ENCODE peak calls at places on chromosomes 6 and 20, in five cellular contexts. O is ovary, E is Peyer's patch, S is A549, I is sigmoid colon. Q is an unnamed sample.

GRCh38 chr20:44180814-44181213 is 6.2 kb downstream of the JPH2 start:
- DNase-seq in O (no peak), E (no peak), S (no peak), I (peak; percentile 94), Q (peak; percentile 61)

GRCh38 chr6:26350858-26351543 is 14.0 kb upstream of the BTN3A2 start:
- DNase-seq in O (no peak), E (no peak), S (no peak), I (no peak), Q (no peak)

GRCh38 chr6:158928068-158928467 is 71.9 kb downstream of the RSPH3 start:
- DNase-seq in O (no peak), E (no peak), S (no peak), I (no peak), Q (no peak)

GRCh38 chr6:143999406-143999805 is 8.7 kb downstream of the PLAGL1 start:
- DNase-seq in O (no peak), E (no peak), S (no peak), I (no peak), Q (no peak)

GRCh38 chr6:158408552-158409130 is 96.4 kb downstream of the TULP4 start:
- DNase-seq in O (peak; percentile 53), E (no peak), S (no peak), I (peak; percentile 68), Q (peak; percentile 45)

GRCh38 chr20:49323622-49324238 is 45.9 kb upstream of the ZNFX1 start:
- DNase-seq in O (no peak), E (no peak), S (peak; percentile 47), I (no peak), Q (no peak)

GRCh38 chr6:160667854-160668481 is 3.9 kb upstream of the LPA start:
- DNase-seq in O (no peak), E (no peak), S (peak; percentile 53), I (no peak), Q (no peak)

GRCh38 chr6:74798302-74798701 is 407.6 kb downstream of the COL12A1 start:
- DNase-seq in O (no peak), E (no peak), S (no peak), I (no peak), Q (no peak)

GRCh38 chr20:3660262-3661059 is 2.7 kb downstream of the GFRA4 start:
- DNase-seq in O (no peak), E (no peak), S (no peak), I (peak; percentile 48), Q (no peak)

GRCh38 chr20:48064929-48065328 is 279.6 kb upstream of the SULF2 start:
- DNase-seq in O (no peak), E (no peak), S (no peak), I (no peak), Q (no peak)

GRCh38 chr6:95365454-95365853 is 211.9 kb upstream of the MANEA start:
- DNase-seq in O (no peak), E (no peak), S (no peak), I (no peak), Q (no peak)

GRCh38 chr6:170026272-170027110 is 264.4 kb downstream of the DLL1 start:
- DNase-seq in O (no peak), E (no peak), S (no peak), I (peak; percentile 65), Q (peak; percentile 12)

GRCh38 chr20:16966276-16966880 is 218.2 kb downstream of the OTOR start:
- DNase-seq in O (no peak), E (no peak), S (no peak), I (no peak), Q (no peak)

GRCh38 chr6:47034919-47035318 is 7.2 kb downstream of the ADGRF1 start:
- DNase-seq in O (no peak), E (no peak), S (peak; percentile 12), I (no peak), Q (peak; percentile 42)

GRCh38 chr6:146876271-146877151 is 277.7 kb downstream of the ADGB start:
- DNase-seq in O (no peak), E (no peak), S (peak; percentile 10), I (no peak), Q (no peak)

GRCh38 chr6:143125455-143125854 is 64.8 kb downstream of the AIG1 start:
- DNase-seq in O (no peak), E (no peak), S (no peak), I (no peak), Q (no peak)

GRCh38 chr6:149213829-149214228 is 103.7 kb upstream of the TAB2 start:
- DNase-seq in O (no peak), E (no peak), S (no peak), I (no peak), Q (no peak)

DNA sequence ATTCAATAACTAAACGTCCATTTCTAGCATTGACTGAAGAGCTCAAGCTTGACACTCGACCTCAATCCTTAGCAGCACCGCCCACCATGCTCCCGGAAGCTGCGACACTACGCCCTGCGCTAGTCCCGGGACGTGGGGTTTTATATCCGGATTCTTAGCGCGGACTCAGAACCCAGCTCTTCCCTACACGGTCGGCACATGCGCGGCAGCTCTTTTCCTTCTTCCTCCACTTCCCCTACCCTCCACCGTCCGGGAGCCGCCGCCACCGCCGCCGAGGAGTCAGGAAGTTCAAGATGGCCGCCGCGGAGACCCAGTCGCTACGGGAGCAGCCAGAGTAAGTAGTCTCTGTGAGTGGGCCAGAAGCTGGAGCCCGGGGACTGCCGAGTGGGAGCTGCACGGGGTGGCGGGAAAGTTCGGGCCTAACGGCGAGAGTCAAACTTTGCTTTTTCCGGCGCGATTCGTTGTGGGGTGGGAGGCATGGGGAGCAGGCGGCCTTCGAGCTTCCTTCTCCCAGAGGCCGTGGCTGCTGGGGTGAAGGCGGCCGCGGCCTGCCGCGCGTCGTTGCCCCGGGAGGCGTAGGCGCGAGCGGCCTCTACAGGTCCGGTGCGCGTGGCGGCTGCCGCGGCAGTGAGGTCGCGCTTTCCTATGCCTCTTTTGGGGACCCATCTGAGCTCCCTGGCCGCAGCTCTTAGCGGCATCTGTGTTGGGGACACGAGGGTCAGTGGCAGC is 57.6 kb downstream of the FAM217A start:
- DNase-seq in O (peak; percentile 91), E (peak; percentile 89), S (peak; percentile 96), I (peak; percentile 98), Q (peak; percentile 95)
- TF ChIP-seq POLR2A in O (peak; percentile 81), E (peak; percentile 81), S (peak; percentile 55), I (peak; percentile 75), Q (peak; percentile 68)

DNA sequence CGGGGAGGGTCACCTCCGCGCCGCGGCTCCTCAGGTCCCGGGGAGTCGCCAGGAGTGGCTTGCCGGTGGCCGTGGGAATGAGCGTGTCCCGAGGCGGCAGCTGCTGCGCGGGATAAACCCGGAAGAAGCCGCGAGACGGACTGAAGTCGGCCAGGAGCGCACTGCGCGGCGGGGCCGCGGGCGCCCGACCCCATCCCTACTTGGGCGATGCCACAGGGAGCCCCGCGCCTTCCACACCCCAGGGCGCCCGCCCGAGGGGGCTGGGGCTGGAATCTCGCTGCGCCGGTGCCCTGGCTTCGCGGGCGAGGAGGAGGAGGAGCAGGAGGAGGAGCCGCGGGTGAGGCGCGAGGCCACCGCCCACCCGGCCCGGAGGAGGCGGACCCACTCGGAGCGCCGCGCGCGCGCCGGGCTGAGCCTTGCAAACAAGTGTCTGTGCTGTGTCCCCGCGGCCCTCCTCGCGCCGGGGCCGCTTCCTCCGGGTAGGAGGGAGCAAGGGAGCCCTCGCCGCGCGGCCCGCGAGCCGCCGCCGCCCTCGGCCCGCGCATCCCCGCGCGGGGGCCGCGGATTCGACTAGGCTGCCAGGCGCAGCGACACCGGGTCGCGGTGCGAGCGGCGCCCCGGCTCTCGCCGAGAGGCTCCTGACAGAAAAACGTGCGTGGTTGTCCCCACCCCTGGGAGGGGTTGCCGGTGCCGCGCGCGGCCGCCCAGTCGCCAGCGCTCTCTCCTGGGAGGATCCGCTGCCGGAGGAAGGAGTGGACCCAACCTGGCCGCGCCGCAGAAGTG is at the start of gene ZDHHC14:
- DNase-seq in O (peak; percentile 85), E (peak; percentile 87), S (peak; percentile 84), I (peak; percentile 94), Q (peak; percentile 89)
- TF ChIP-seq POLR2A in O (peak; percentile 84), E (peak; percentile 75), S (peak; percentile 66), I (peak; percentile 70), Q (peak; percentile 91)

GRCh38 chr20:31606928-31607639 is 2.0 kb downstream of the ID1 start:
- DNase-seq in O (no peak), E (no peak), S (peak; percentile 93), I (no peak), Q (no peak)
- TF ChIP-seq POLR2A in O (no peak), E (peak; percentile 70), S (peak; percentile 84), I (no peak), Q (no peak)

DNA sequence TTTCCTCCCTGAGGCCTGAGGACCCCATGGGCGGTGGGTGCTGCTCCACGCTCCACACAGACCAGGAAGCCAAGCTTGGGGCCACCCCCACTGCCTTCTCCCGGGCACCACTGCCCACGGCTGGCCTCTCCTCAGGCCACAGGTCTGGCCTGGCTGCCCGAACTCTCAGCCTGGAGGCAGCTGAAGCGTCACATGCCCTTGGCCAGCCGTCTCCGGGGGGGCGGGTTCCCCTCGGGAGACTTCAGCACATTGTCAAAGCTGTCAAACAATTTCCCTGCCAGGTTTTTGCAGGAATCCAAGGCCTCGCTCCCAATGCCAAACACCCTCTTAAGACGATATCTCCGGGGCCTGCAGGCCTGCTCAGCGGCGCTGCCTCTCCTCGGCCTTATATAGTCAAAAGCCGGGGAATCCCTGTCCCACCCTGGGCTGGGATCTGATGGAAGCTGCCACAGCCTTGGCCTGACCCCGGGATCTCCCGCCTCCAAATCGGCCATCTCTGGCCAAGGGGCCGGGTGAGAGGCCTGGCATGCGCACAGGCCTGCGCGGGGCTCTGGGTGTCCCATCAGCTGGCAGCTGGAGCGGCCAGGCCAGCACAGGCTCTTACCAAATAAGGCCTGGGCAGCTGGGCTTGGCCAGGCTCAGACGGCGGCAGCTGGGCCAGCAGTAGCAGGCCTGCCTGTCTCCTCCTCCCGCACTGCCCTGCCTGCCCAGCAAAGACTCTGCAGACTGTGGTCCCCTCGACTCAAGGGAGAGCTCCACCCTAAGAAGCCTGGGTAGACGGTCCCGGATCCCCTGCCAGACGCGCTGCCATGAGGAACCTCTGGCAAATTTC is 49.7 kb downstream of the RBM38 start:
- DNase-seq in O (peak; percentile 85), E (no peak), S (peak; percentile 29), I (peak; percentile 97), Q (peak; percentile 84)
- TF ChIP-seq POLR2A in O (no peak), E (no peak), S (no peak), I (peak; percentile 52), Q (peak; percentile 14)

DNA sequence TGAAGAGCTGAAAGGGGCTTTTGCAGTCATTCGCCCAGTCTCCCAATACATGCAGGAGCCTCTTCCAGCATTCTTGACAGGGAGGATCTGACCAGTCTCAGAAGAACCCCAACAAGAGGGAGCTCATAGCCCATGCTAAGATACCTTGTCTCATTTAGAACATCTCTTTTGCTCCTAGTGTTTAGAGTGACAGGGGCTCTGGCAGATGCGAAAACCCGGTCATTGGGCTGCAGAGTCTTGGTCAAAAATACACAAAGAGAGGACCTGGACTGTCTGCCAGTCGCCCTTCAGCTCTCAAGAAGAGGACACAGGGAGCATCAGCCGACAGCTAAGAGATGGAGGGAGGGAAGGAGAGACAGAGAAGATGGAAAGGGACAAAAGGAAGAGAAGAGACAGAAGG is 700 bp downstream of the GUCA1B start:
- DNase-seq in O (no peak), E (no peak), S (no peak), I (no peak), Q (no peak)
- TF ChIP-seq POLR2A in O (no peak), E (no peak), S (no peak), I (no peak), Q (no peak)

DNA sequence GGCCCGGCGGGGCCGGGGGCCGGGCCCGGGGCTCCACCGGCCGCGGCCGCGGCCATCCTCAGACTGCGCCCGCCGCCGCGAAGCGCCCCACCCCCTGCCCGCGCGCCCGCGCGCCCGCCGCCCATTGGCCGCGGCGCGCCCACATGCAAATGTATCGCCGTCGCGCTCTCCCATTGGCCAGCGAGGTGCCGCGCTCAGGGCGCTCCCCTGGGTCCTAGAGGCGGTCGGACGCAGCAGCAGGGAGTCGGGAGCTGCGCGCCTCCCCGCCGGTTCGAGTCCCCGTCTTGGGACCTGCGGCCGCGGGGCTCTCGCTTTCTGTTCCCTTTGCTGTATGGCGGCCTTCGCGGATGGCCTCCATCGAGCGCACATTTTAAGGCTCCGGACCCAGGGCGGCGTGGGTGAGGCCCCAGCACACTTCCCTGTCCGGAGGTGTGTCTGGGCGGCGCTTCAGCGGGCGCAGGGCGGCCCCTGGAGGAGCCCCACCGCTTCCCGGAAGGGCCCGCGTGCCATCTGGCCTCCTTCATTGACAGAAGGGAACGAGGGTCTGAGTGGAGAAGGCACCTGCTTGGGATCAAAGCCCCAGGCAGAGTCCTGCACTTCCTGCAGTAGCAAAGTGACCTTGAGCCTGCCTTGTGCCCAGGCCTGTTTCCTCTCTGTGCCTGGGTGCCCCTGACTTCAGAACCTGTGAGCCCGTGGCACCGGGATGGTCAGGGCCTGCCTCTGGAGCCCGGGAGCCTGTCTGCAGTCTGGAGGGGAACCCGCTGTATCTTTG is at the start of gene CABLES2:
- DNase-seq in O (peak; percentile 88), E (peak; percentile 89), S (peak; percentile 95), I (peak; percentile 97), Q (peak; percentile 93)
- TF ChIP-seq POLR2A in O (no peak), E (peak; percentile 19), S (no peak), I (no peak), Q (peak; percentile 46)